ENCODE peak calls at places on chromosome 22, in six cellular contexts. J is C1 segment of cervical spinal cord, H is hypothalamus, C is RWPE1, P is uterus, S is amniotic stem cell. Z is an unnamed sample.

GRCh38 chr22:41256898-41257260 is 16.1 kb upstream of the CHADL start:
- DNase-seq in J (no peak), H (no peak), C (no peak), P (no peak), S (no peak), Z (no peak)

GRCh38 chr22:50304528-50305392 is 2.7 kb downstream of the PLXNB2 start:
- DNase-seq in J (peak), H (no peak), C (peak), P (peak), S (no peak), Z (peak)

GRCh38 chr22:22168190-22168940 is 76.2 kb upstream of the VPREB1 start:
- DNase-seq in J (no peak), H (no peak), C (no peak), P (no peak), S (no peak), Z (no peak)

GRCh38 chr22:47102648-47103047 is 340.2 kb downstream of the TBC1D22A start:
- DNase-seq in J (no peak), H (no peak), C (no peak), P (no peak), S (no peak), Z (no peak)

GRCh38 chr22:28016781-28017557 is 97.9 kb upstream of the PITPNB start:
- DNase-seq in J (no peak), H (no peak), C (no peak), P (peak), S (no peak), Z (no peak)

GRCh38 chr22:39471421-39472141 is 14.8 kb downstream of the MGAT3 start:
- DNase-seq in J (no peak), H (no peak), C (peak), P (no peak), S (peak), Z (no peak)

GRCh38 chr22:38755155-38755910 is 465 bp downstream of the SUN2 start:
- DNase-seq in J (peak), H (no peak), C (peak), P (peak), S (peak), Z (peak)

GRCh38 chr22:37234736-37235711 is 9.0 kb downstream of the RAC2 start:
- DNase-seq in J (no peak), H (no peak), C (no peak), P (no peak), S (no peak), Z (no peak)

GRCh38 chr22:29152045-29152380 is 53.7 kb upstream of the EMID1 start:
- DNase-seq in J (no peak), H (no peak), C (no peak), P (no peak), S (no peak), Z (no peak)

GRCh38 chr22:46090631-46091201 is 59.6 kb upstream of the PPARA start:
- DNase-seq in J (no peak), H (no peak), C (no peak), P (no peak), S (no peak), Z (no peak)

GRCh38 chr22:39727541-39727940 is 157.0 kb downstream of the CACNA1I start:
- DNase-seq in J (no peak), H (no peak), C (peak), P (no peak), S (no peak), Z (no peak)

GRCh38 chr22:36369004-36369921 is 18.5 kb downstream of the MYH9 start:
- DNase-seq in J (no peak), H (no peak), C (no peak), P (no peak), S (no peak), Z (no peak)

GRCh38 chr22:32502346-32502745 is 27.7 kb downstream of the FBXO7 start:
- DNase-seq in J (no peak), H (no peak), C (no peak), P (no peak), S (no peak), Z (no peak)